ENCODE peak calls at places on chromosome 14, in nine cellular contexts. B, C, Z, P, X, S, E, A and J are unnamed samples.

GRCh38 chr14:102277874-102278630 is 26.9 kb downstream of the MOK start:
- DNase-seq in B (peak; percentile 48), C (no peak), Z (no peak), P (no peak), X (no peak), S (no peak), E (no peak), A (no peak), J (no peak)

GRCh38 chr14:76123426-76124095 is 28.2 kb upstream of the GPATCH2L start:
- DNase-seq in B (no peak), C (peak; percentile 66), Z (no peak), P (no peak), X (peak; percentile 24), S (peak; percentile 8), E (peak; percentile 66), A (no peak), J (no peak)

GRCh38 chr14:91149462-91149861 is 35.6 kb downstream of the DGLUCY start:
- DNase-seq in B (peak; percentile 100), C (no peak), Z (peak; percentile 99), P (peak; percentile 91), X (no peak), S (no peak), E (no peak), A (no peak), J (peak; percentile 98)

GRCh38 chr14:28012629-28013415 is 753.8 kb upstream of the FOXG1 start:
- DNase-seq in B (no peak), C (peak; percentile 40), Z (no peak), P (no peak), X (peak; percentile 53), S (no peak), E (peak; percentile 54), A (no peak), J (no peak)

GRCh38 chr14:91396959-91397815 is 20.4 kb downstream of the CCDC88C start:
- DNase-seq in B (no peak), C (peak; percentile 72), Z (no peak), P (peak; percentile 17), X (no peak), S (peak; percentile 82), E (peak; percentile 74), A (no peak), J (no peak)

GRCh38 chr14:105742531-105742848 is 216.1 kb downstream of the TMEM121 start:
- DNase-seq in B (no peak), C (no peak), Z (no peak), P (no peak), X (no peak), S (peak; percentile 28), E (no peak), A (no peak), J (no peak)

GRCh38 chr14:23727566-23728335 is 91.6 kb downstream of the DHRS2 start:
- DNase-seq in B (peak; percentile 51), C (peak; percentile 80), Z (peak; percentile 24), P (peak; percentile 37), X (peak; percentile 26), S (no peak), E (peak; percentile 69), A (no peak), J (peak; percentile 14)

GRCh38 chr14:58977366-58977765 is 211.1 kb upstream of the DAAM1 start:
- DNase-seq in B (no peak), C (no peak), Z (no peak), P (no peak), X (no peak), S (no peak), E (no peak), A (no peak), J (no peak)

GRCh38 chr14:22521449-22522239 is 67.4 kb downstream of the DAD1 start:
- DNase-seq in B (no peak), C (no peak), Z (no peak), P (no peak), X (no peak), S (no peak), E (no peak), A (no peak), J (no peak)

GRCh38 chr14:91755560-91755959 is 23.7 kb upstream of the CATSPERB start:
- DNase-seq in B (peak; percentile 67), C (no peak), Z (no peak), P (no peak), X (no peak), S (no peak), E (no peak), A (no peak), J (peak; percentile 71)

GRCh38 chr14:100122481-100123215 is 36.8 kb downstream of the DEGS2 start:
- DNase-seq in B (no peak), C (no peak), Z (no peak), P (no peak), X (no peak), S (no peak), E (no peak), A (no peak), J (no peak)
- TF ChIP-seq CTCF in B (no peak), C (peak; percentile 36), Z (no peak), P (no peak), X (no peak), S (peak; percentile 23), E (peak; percentile 25), A (no peak), J (no peak)

DNA sequence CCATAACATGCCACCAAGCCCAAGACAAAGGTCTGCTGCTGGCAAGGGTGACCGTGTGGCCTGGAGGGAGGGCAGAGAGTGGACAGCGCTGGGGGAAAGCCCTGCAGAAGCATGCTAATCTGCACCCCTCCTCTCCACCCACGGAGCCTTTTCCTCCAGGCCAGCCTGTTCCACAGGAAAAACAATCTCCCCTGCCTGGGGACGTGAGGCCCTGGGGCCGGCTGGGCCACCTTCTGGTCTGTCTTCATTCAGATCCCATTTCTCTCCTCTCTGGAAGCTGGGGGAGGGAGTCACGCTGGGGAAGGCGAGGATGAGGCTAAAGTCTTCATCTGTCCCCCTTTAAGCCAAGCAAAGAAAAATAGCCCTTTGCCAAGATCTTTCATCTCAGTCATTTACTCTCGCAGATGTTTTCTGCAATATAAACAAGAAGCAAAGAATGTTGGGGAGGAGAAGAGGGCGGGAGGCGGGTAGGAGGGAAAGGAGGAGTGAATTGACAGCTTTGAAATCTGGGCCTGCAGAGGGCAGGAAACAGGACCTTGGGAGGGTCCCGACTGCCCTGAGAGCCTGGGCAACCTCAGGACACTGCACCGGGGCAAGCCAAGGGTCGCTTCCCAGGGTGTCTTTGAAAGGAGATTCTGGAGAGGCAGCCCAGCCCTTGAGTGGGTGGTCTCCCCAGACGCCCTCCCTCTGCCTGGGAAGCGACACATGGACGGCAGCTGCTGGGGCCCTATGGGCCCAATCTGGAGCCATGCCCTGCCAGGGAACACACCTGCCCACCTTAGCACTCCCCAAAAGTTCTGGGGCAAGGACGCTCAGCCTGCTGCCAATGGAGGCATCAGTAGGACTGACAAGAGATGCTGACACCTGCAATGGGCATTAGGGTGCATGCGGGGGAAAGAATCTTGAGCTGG is 133.6 kb downstream of the ZFP36L1 start:
- DNase-seq in B (no peak), C (no peak), Z (peak; percentile 32), P (peak; percentile 18), X (no peak), S (no peak), E (no peak), A (no peak), J (no peak)
- H3K4me3 ChIP-seq in B (no peak overlapping the region), C (no peak overlapping the region), Z (no peak overlapping the region), P (no peak overlapping the region), X (no peak overlapping the region), S (no peak overlapping the region), E (no peak overlapping the region), A (no peak overlapping the region), J (no peak overlapping the region)

DNA sequence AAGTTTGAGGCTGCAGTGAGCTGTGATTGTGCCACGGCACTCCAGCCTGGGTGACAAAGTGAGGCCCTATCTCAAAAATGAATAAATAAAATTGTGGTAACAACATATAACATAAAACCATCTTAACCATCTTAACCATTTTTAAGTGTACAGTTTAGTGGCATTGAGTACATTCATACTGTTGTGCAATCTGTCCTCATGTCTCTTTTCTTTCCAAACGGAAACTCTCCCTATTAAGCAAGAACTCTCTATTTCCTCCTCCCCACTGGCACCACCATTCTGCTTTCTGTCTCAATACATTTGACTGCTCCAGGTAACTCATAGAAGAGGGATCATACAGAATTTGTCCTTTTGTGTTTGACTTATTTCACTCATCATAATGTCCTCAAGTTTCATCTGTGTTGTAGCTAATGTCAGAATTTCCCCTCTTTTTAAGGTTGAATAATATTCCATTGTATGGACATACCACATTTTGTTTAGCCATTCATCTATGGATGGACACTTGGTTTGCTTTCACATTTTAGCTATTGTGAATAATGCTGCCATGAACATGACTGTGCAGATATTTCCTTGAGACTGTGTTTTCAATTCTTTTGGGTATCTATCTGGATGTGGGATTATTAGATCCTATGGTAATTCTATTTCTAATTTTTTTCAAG is 4.4 kb upstream of the MARK3 start:
- DNase-seq in B (no peak), C (no peak), Z (no peak), P (no peak), X (no peak), S (no peak), E (no peak), A (no peak), J (no peak)
- TF ChIP-seq CTCF in B (no peak), C (no peak), Z (no peak), P (no peak), X (no peak), S (no peak), E (no peak), A (no peak), J (no peak)

GRCh38 chr14:21264025-21264801 is 5.0 kb downstream of the HNRNPC start:
- DNase-seq in B (peak; percentile 80), C (no peak), Z (peak; percentile 88), P (peak; percentile 51), X (no peak), S (no peak), E (no peak), A (peak; percentile 56), J (no peak)
- H3K4me3 ChIP-seq in B (no peak overlapping the region), C (peak overlapping the region; percentile 75), Z (no peak overlapping the region), P (no peak overlapping the region), X (peak overlapping the region; percentile 99), S (no peak overlapping the region), E (peak overlapping the region; percentile 97), A (peak overlapping the region; percentile 98), J (no peak overlapping the region)

GRCh38 chr14:94051779-94052178 is 25.6 kb downstream of the OTUB2 start:
- DNase-seq in B (no peak), C (no peak), Z (no peak), P (no peak), X (no peak), S (no peak), E (no peak), A (no peak), J (no peak)

GRCh38 chr14:94049625-94050023 is 23.5 kb downstream of the OTUB2 start:
- DNase-seq in B (no peak), C (no peak), Z (no peak), P (no peak), X (no peak), S (no peak), E (no peak), A (no peak), J (no peak)

GRCh38 chr14:94050231-94050880 is 24.2 kb downstream of the OTUB2 start:
- DNase-seq in B (no peak), C (no peak), Z (no peak), P (no peak), X (no peak), S (no peak), E (no peak), A (no peak), J (no peak)

GRCh38 chr14:94052662-94053061 is 26.5 kb downstream of the OTUB2 start:
- DNase-seq in B (no peak), C (no peak), Z (no peak), P (no peak), X (no peak), S (no peak), E (no peak), A (no peak), J (no peak)

GRCh38 chr14:94051115-94051514 is 25.0 kb downstream of the OTUB2 start:
- DNase-seq in B (peak; percentile 67), C (peak; percentile 56), Z (peak; percentile 68), P (peak; percentile 40), X (peak; percentile 57), S (no peak), E (peak; percentile 78), A (no peak), J (no peak)
- TF ChIP-seq CTCF in B (peak; percentile 61), C (peak; percentile 64), Z (peak; percentile 71), P (peak; percentile 59), X (peak; percentile 53), S (peak; percentile 48), E (peak; percentile 78), A (no peak), J (peak; percentile 63)